ENCODE peak calls at places on chromosome 14, in eight cellular contexts. O, J, V, H, L, R, N and S are unnamed samples.

GRCh38 chr14:36647827-36648753 is 13.6 kb upstream of the PAX9 start:
- DNase-seq in L (peak), H (no peak), O (no peak), J (peak), V (peak), R (no peak), N (peak), S (no peak)

GRCh38 chr14:50943943-50944646 is at the start of gene PYGL:
- DNase-seq in V (peak), R (no peak), O (no peak), N (peak), H (peak), J (peak), L (peak), S (peak)

GRCh38 chr14:39322807-39323206 is 89.1 kb downstream of the MIA2 start:
- DNase-seq in O (no peak), V (no peak), J (no peak), H (no peak), N (no peak), L (no peak), R (no peak), S (no peak)

GRCh38 chr14:77043984-77044485 is 15.5 kb upstream of the IRF2BPL start:
- DNase-seq in R (no peak), L (no peak), V (no peak), H (no peak), N (no peak), J (no peak), O (no peak), S (no peak)

GRCh38 chr14:104746951-104747481 is 5.9 kb upstream of the SIVA1 start:
- DNase-seq in N (no peak), H (no peak), O (no peak), L (no peak), R (no peak), V (no peak), J (no peak), S (no peak)

GRCh38 chr14:56044196-56044595 is 74.0 kb upstream of the PELI2 start:
- DNase-seq in V (no peak), H (no peak), L (no peak), J (no peak), O (no peak), R (no peak), N (no peak), S (no peak)

GRCh38 chr14:103302966-103303365 is 31.1 kb upstream of the EIF5 start:
- DNase-seq in J (no peak), N (no peak), V (no peak), L (no peak), O (no peak), H (no peak), R (no peak), S (no peak)

GRCh38 chr14:104152686-104153398 is 14.5 kb downstream of the KIF26A start:
- DNase-seq in H (no peak), J (no peak), V (no peak), R (no peak), L (no peak), N (no peak), O (no peak), S (no peak)

GRCh38 chr14:44462372-44462771 is 44.7 kb downstream of the FSCB start:
- DNase-seq in O (no peak), N (no peak), R (no peak), J (no peak), V (no peak), H (no peak), L (no peak), S (no peak)

GRCh38 chr14:59313063-59314018 is 124.9 kb downstream of the DAAM1 start:
- DNase-seq in N (no peak), R (no peak), H (no peak), O (no peak), V (no peak), J (no peak), L (no peak), S (peak)

GRCh38 chr14:59161571-59162175 is 26.8 kb upstream of the DAAM1 start:
- DNase-seq in V (no peak), L (peak), J (no peak), R (no peak), N (peak), O (no peak), H (no peak), S (no peak)

GRCh38 chr14:69101331-69101826 is 51.5 kb downstream of the DCAF5 start:
- DNase-seq in L (peak), H (no peak), R (no peak), V (peak), J (no peak), O (no peak), N (peak), S (no peak)

GRCh38 chr14:37652042-37652441 is 56.6 kb downstream of the TTC6 start:
- DNase-seq in H (no peak), V (no peak), R (no peak), N (no peak), J (no peak), L (no peak), O (no peak), S (no peak)

GRCh38 chr14:59246566-59246965 is 58.1 kb downstream of the DAAM1 start:
- DNase-seq in V (no peak), O (no peak), R (no peak), L (no peak), H (no peak), N (no peak), J (no peak), S (no peak)

GRCh38 chr14:85516239-85517112 is 13.5 kb upstream of the FLRT2 start:
- DNase-seq in H (no peak), N (no peak), O (no peak), R (no peak), J (no peak), L (no peak), V (peak), S (no peak)

GRCh38 chr14:104898195-104898558 is 26.5 kb upstream of the PLD4 start:
- DNase-seq in L (no peak), N (no peak), O (no peak), H (peak), R (no peak), J (no peak), V (no peak), S (peak)

GRCh38 chr14:68468437-68469207 is 324.2 kb downstream of the ZFP36L1 start:
- DNase-seq in V (no peak), O (no peak), R (no peak), N (no peak), H (no peak), L (no peak), J (peak), S (no peak)

GRCh38 chr14:54902143-54902520 is 494 bp downstream of the GCH1 start:
- DNase-seq in O (peak), R (peak), H (peak), J (peak), V (peak), L (peak), N (peak), S (no peak)

GRCh38 chr14:72678360-72678759 is 215.5 kb downstream of the DPF3 start:
- DNase-seq in J (no peak), N (no peak), L (no peak), O (no peak), H (no peak), V (no peak), R (no peak), S (no peak)

GRCh38 chr14:100577986-100578431 is 9.2 kb downstream of the BEGAIN start:
- DNase-seq in L (no peak), H (no peak), V (no peak), J (no peak), R (no peak), O (no peak), N (no peak), S (no peak)

GRCh38 chr14:64566651-64567122 is 16.9 kb downstream of the PPP1R36 start:
- DNase-seq in L (no peak), H (no peak), V (no peak), N (no peak), O (no peak), R (no peak), J (peak), S (no peak)

GRCh38 chr14:21101802-21102413 is 1.0 kb downstream of the TMEM253 start:
- DNase-seq in L (no peak), R (no peak), H (no peak), N (peak), J (no peak), O (no peak), V (no peak), S (no peak)

GRCh38 chr14:52937306-52937705 is 13.5 kb downstream of the FERMT2 start:
- DNase-seq in J (no peak), R (no peak), N (no peak), L (no peak), O (no peak), V (no peak), H (no peak), S (no peak)